ENCODE peak calls at places on chromosome 11, in seven cellular contexts. M, T, S, Q, E, D and C are unnamed samples.

GRCh38 chr11:86067230-86068137 is 1.4 kb downstream of the PICALM start:
- DNase-seq in M (peak; percentile 44), T (no peak), S (no peak), Q (no peak), E (no peak), D (no peak), C (no peak)

GRCh38 chr11:33451364-33451763 is 194.2 kb downstream of the HIPK3 start:
- DNase-seq in M (no peak), T (no peak), S (no peak), Q (no peak), E (no peak), D (no peak), C (no peak)

GRCh38 chr11:12746593-12747097 is 72.4 kb downstream of the TEAD1 start:
- DNase-seq in M (peak; percentile 40), T (peak; percentile 95), S (no peak), Q (no peak), E (peak; percentile 93), D (peak; percentile 87), C (no peak)

GRCh38 chr11:2791521-2792375 is 92.0 kb upstream of the KCNQ1OT1 start:
- DNase-seq in M (no peak), T (no peak), S (peak; percentile 81), Q (peak; percentile 14), E (no peak), D (no peak), C (peak; percentile 41)

GRCh38 chr11:48210052-48210451 is 6.6 kb upstream of the OR4B1 start:
- DNase-seq in M (peak; percentile 40), T (no peak), S (no peak), Q (no peak), E (peak; percentile 0), D (no peak), C (no peak)

GRCh38 chr11:61699737-61700160 is 19.6 kb downstream of the DAGLA start:
- DNase-seq in M (no peak), T (no peak), S (no peak), Q (peak; percentile 72), E (no peak), D (no peak), C (no peak)

GRCh38 chr11:46285173-46285572 is 7.7 kb downstream of the CREB3L1 start:
- DNase-seq in M (peak; percentile 64), T (no peak), S (no peak), Q (no peak), E (peak; percentile 44), D (no peak), C (no peak)

GRCh38 chr11:65575568-65576231 is at the start of gene EHBP1L1:
- DNase-seq in M (peak; percentile 78), T (peak; percentile 72), S (peak; percentile 95), Q (peak; percentile 89), E (peak; percentile 65), D (peak; percentile 29), C (peak; percentile 72)

GRCh38 chr11:17827006-17827405 is 92.4 kb downstream of the KCNC1 start:
- DNase-seq in M (no peak), T (no peak), S (no peak), Q (no peak), E (no peak), D (no peak), C (no peak)

GRCh38 chr11:55791606-55792005 is 3.8 kb upstream of the OR5D14 start:
- DNase-seq in M (no peak), T (no peak), S (no peak), Q (no peak), E (no peak), D (no peak), C (no peak)

GRCh38 chr11:87236368-87236767 is 198.6 kb downstream of the TMEM135 start:
- DNase-seq in M (peak; percentile 18), T (no peak), S (no peak), Q (no peak), E (no peak), D (no peak), C (no peak)

GRCh38 chr11:2858995-2859705 is 26.4 kb downstream of the CDKN1C start:
- DNase-seq in M (no peak), T (no peak), S (no peak), Q (no peak), E (no peak), D (no peak), C (no peak)

GRCh38 chr11:6516865-6517264 is 19.8 kb downstream of the DNHD1 start:
- DNase-seq in M (no peak), T (no peak), S (no peak), Q (no peak), E (no peak), D (no peak), C (no peak)

GRCh38 chr11:104995001-104995408 is 26.6 kb upstream of the CASP4 start:
- DNase-seq in M (no peak), T (no peak), S (no peak), Q (no peak), E (no peak), D (no peak), C (no peak)

GRCh38 chr11:65251476-65251875 is 10.3 kb upstream of the POLA2 start:
- DNase-seq in M (peak; percentile 28), T (no peak), S (no peak), Q (no peak), E (peak; percentile 22), D (no peak), C (no peak)

GRCh38 chr11:108887436-108888238 is 222.8 kb downstream of the DDX10 start:
- DNase-seq in M (no peak), T (peak; percentile 87), S (no peak), Q (no peak), E (peak; percentile 76), D (no peak), C (no peak)

GRCh38 chr11:100704176-100704575 is 17.1 kb downstream of the ARHGAP42 start:
- DNase-seq in M (no peak), T (no peak), S (no peak), Q (no peak), E (no peak), D (no peak), C (no peak)

GRCh38 chr11:12692238-12693074 is 18.2 kb downstream of the TEAD1 start:
- DNase-seq in M (peak; percentile 92), T (peak; percentile 95), S (no peak), Q (peak; percentile 92), E (peak; percentile 97), D (peak; percentile 84), C (no peak)

GRCh38 chr11:810040-810567 is 337 bp downstream of the RPLP2 start:
- DNase-seq in M (no peak), T (no peak), S (no peak), Q (no peak), E (no peak), D (no peak), C (no peak)

GRCh38 chr11:122343247-122343646 is 227.2 kb upstream of the BLID start:
- DNase-seq in M (peak; percentile 43), T (peak; percentile 95), S (no peak), Q (no peak), E (peak; percentile 10), D (no peak), C (no peak)

GRCh38 chr11:122342089-122342749 is 226.2 kb upstream of the BLID start:
- DNase-seq in M (peak; percentile 49), T (no peak), S (no peak), Q (no peak), E (no peak), D (no peak), C (no peak)

GRCh38 chr11:122337241-122338176 is 221.5 kb upstream of the BLID start:
- DNase-seq in M (no peak), T (peak; percentile 36), S (no peak), Q (no peak), E (peak; percentile 18), D (no peak), C (no peak)

GRCh38 chr11:122340607-122341006 is 224.6 kb upstream of the BLID start:
- DNase-seq in M (no peak), T (no peak), S (no peak), Q (no peak), E (no peak), D (no peak), C (no peak)

GRCh38 chr11:122339661-122340060 is 223.6 kb upstream of the BLID start:
- DNase-seq in M (no peak), T (peak; percentile 81), S (no peak), Q (no peak), E (peak; percentile 43), D (no peak), C (no peak)
- H3K27me3 ChIP-seq in M (no peaks in the 10 kb centered on the region), T (no peaks in the 10 kb centered on the region), S (no peaks in the 10 kb centered on the region), Q (no peaks in the 10 kb centered on the region), E (no peaks in the 10 kb centered on the region), D (no peaks in the 10 kb centered on the region), C (no peaks in the 10 kb centered on the region)

GRCh38 chr11:119793335-119793984 is 64.5 kb upstream of the NECTIN1 start:
- DNase-seq in M (peak; percentile 98), T (peak; percentile 69), S (peak; percentile 55), Q (no peak), E (no peak), D (no peak), C (no peak)
- H3K27me3 ChIP-seq in M (no peaks in the 10 kb centered on the region), T (peaks cover 4% of the 10 kb centered on the region), S (peaks cover 9% of the 10 kb centered on the region), Q (no peaks in the 10 kb centered on the region), E (no peaks in the 10 kb centered on the region), D (no peaks in the 10 kb centered on the region), C (no peaks in the 10 kb centered on the region)

DNA sequence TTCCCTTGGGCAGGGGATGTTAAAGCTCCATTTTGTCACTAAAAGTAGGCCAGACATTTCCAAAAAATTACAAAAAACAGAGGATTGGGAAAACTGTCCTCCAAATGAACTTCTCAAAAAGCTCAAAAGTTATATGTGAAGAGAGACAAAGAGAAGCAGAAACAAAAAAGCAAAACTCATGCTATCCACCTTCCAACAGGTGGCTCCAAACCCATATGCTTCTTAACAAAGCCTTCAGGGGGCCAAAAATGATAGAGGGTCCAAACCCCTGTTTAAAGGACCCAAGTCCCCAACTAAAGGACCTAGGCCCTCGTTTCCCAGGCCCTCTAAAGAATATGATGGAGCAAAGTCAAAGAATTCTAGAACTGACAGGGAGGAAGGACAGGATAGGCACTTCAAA is 146.7 kb downstream of the AASDHPPT start:
- DNase-seq in M (no peak), T (no peak), S (no peak), Q (no peak), E (no peak), D (no peak), C (no peak)
- H3K27me3 ChIP-seq in M (no peaks in the 10 kb centered on the region), T (no peaks in the 10 kb centered on the region), S (no peaks in the 10 kb centered on the region), Q (no peaks in the 10 kb centered on the region), E (no peaks in the 10 kb centered on the region), D (no peaks in the 10 kb centered on the region), C (no peaks in the 10 kb centered on the region)

GRCh38 chr11:69306821-69307220 is 12.9 kb downstream of the MYEOV start:
- DNase-seq in M (no peak), T (no peak), S (no peak), Q (no peak), E (no peak), D (no peak), C (no peak)
- H3K27me3 ChIP-seq in M (no peaks in the 10 kb centered on the region), T (no peaks in the 10 kb centered on the region), S (no peaks in the 10 kb centered on the region), Q (no peaks in the 10 kb centered on the region), E (no peaks in the 10 kb centered on the region), D (peaks cover 4% of the 10 kb centered on the region), C (no peaks in the 10 kb centered on the region)

DNA sequence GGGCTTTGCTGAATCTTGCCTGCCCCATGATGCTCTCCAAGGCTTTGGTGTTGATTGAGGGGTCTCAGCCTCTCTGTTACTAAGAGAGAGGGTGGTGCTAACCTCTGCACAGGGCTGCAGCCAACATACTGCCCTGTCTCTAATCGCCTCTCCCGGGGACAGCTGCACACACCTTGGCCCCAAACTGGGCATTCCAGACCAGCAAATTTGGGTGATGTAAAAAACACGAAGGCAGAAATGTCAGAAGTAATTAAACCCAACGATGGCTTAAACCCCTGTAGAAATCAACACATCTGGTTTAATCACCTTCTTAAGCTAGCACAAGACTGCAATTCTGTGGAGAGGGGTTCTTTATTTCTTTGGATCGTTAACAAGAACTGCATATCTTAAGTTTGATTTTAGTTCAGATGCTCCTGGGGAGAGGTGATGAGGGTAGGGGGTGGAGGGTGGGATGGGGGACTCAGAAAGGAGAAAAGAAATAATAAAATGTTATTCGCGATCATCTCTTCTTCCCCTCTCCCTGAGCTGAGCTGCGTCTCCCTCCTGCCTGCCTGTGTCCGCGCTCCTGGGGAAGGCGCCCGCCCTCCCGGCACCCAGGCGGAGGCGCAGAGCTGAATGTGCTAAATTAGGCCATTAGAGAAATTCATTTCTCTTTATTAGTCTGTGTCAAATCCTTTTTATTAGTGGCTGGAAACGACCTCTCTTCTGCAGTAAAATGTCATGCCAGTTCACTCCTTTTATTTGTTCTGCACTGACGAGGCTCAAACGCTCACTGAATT is 116.3 kb downstream of the FEZ1 start:
- DNase-seq in M (no peak), T (no peak), S (peak; percentile 27), Q (no peak), E (no peak), D (no peak), C (no peak)
- H3K27me3 ChIP-seq in M (peaks cover 32% of the 10 kb centered on the region), T (peaks cover 3% of the 10 kb centered on the region), S (peaks cover 7% of the 10 kb centered on the region), Q (no peaks in the 10 kb centered on the region), E (peaks cover 3% of the 10 kb centered on the region), D (no peaks in the 10 kb centered on the region), C (peaks cover 7% of the 10 kb centered on the region)